ENCODE peak calls at places on chromosomes 2 and 18, in four cellular contexts. S is HL-60, V is K562, O is GM12878. F is an unnamed sample.

GRCh38 chr2:188787002-188787660 is 187.0 kb upstream of the COL3A1 start:
- DNase-seq in S (no peak), V (no peak), O (no peak), F (no peak)

GRCh38 chr18:79574938-79575525 is 104.6 kb upstream of the CTDP1 start:
- DNase-seq in S (peak; percentile 97), V (no peak), O (no peak), F (no peak)

GRCh38 chr18:13638684-13639083 is 87.7 kb downstream of the FAM210A start:
- DNase-seq in S (no peak), V (no peak), O (no peak), F (no peak)

GRCh38 chr2:200177971-200178911 is 128.3 kb upstream of the SPATS2L start:
- DNase-seq in S (no peak), V (no peak), O (no peak), F (no peak)

GRCh38 chr2:191927991-191928390 is 81.1 kb upstream of the CAVIN2 start:
- DNase-seq in S (no peak), V (no peak), O (no peak), F (no peak)

GRCh38 chr2:30148850-30149249 is 2.0 kb downstream of the YPEL5 start:
- DNase-seq in S (peak; percentile 15), V (no peak), O (no peak), F (no peak)

GRCh38 chr18:12630136-12630535 is 27.8 kb downstream of the SPIRE1 start:
- DNase-seq in S (no peak), V (no peak), O (no peak), F (no peak)

GRCh38 chr2:232973336-232973735 is 39.7 kb downstream of the NGEF start:
- DNase-seq in S (no peak), V (no peak), O (no peak), F (no peak)

GRCh38 chr2:113175736-113176695 is 2.2 kb downstream of the PSD4 start:
- DNase-seq in S (no peak), V (no peak), O (no peak), F (no peak)

GRCh38 chr18:21958707-21959457 is 210.5 kb upstream of the GATA6 start:
- DNase-seq in S (no peak), V (no peak), O (no peak), F (no peak)

DNA sequence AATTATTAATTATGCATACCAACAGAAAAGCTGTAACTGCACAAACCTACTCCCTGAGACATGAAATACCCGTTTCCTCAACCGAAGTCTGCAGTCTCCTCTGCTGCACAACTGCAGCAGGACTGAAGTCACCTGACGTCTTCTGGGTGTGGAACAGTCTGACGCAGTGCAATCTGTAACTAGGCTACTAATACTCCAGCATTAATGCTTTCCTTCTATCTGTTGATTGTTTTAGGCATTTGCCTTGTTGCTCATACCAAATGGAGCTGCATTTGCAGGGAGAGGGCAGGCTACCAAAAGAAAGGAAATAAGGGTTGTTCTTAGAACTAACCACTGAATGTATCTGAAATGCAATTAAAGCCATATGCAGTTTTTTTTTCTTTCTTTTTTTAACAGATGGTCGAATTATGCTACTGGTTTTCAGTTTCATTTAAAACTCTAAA is 40.1 kb downstream of the RTN4 start:
- DNase-seq in S (no peak), V (peak; percentile 30), O (peak; percentile 60), F (peak; percentile 17)
- TF ChIP-seq POLR2AphosphoS5 in S (no peak), V (no peak), O (peak; percentile 65), F (peak; percentile 47)

GRCh38 chr18:54647176-54647575 is 56.1 kb downstream of the DYNAP start:
- DNase-seq in S (no peak), V (peak; percentile 7), O (no peak), F (no peak)
- TF ChIP-seq SPI1 in S (no peak), V (no peak), O (no peak), F (no peak)

GRCh38 chr2:54228945-54229344 is 27.1 kb downstream of the TSPYL6 start:
- DNase-seq in S (no peak), V (no peak), O (no peak), F (no peak)
- TF ChIP-seq POLR2AphosphoS5 in S (no peak), V (no peak), O (no peak), F (no peak)

DNA sequence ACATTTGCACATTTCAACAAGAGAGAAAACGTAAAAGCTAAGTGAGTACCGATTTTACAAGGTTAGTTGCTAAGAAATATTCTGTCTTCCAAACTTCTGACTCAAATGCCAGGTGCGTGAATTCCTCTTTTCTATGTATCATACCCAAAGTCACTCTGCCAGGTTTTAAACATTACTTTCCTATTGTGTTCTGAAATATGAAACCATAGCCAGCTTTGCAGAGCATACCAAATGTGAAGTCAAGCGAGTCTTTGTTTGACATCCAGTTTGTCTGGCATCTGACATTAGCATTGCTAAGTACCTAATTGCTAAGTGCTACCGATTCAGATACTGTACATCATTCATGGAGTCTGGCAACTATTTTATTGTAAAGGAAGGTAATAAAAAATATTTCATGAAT is 321.9 kb upstream of the GALNT5 start:
- DNase-seq in S (no peak), V (no peak), O (no peak), F (no peak)
- TF ChIP-seq SPI1 in S (no peak), V (no peak), O (no peak), F (no peak)

DNA sequence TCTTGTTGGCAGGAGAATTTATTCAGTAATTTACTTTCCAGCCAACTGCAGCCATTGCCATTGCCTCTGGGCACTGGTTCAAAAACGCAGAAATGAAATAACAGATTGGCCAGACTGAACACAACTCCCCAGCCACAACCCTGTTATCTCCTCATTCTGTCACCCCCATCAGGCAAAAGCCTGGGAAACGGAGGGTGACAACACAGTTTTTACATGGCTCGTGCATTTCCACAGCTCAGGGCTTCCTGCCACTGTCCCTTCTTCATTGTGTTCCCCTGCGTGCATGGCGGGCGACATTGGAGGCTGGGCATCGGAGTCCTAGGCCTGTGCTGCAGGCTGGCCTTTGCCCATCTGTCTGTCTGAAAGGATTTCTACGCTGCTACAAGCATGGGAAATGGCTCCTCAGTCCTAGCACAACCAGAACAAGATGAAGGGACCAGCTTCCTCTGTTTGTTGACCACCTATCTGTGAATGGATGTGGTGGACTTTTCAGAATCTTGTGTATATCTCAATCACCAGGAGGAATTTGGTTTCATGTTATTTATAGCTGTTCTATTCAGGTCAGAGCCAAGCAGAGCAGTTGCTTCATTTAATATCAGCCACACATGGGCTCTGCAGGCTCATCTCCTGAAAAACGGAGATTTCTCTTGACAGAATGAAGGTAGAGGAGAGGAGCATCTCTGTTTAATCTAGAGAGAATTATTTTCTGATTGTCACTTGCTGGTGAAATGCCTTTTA is 107.0 kb downstream of the MGAT5 start:
- DNase-seq in S (no peak), V (no peak), O (no peak), F (no peak)
- TF ChIP-seq POLR2AphosphoS5 in S (no peak), V (no peak), O (no peak), F (no peak)

GRCh38 chr2:220892018-220892634 is 680.0 kb downstream of the EPHA4 start:
- DNase-seq in S (no peak), V (no peak), O (no peak), F (no peak)

GRCh38 chr2:220894069-220894468 is 678.0 kb downstream of the EPHA4 start:
- DNase-seq in S (no peak), V (no peak), O (no peak), F (no peak)

GRCh38 chr2:220887880-220888279 is 684.2 kb downstream of the EPHA4 start:
- DNase-seq in S (no peak), V (no peak), O (no peak), F (no peak)

GRCh38 chr2:220893411-220893810 is 678.7 kb downstream of the EPHA4 start:
- DNase-seq in S (no peak), V (no peak), O (no peak), F (no peak)

DNA sequence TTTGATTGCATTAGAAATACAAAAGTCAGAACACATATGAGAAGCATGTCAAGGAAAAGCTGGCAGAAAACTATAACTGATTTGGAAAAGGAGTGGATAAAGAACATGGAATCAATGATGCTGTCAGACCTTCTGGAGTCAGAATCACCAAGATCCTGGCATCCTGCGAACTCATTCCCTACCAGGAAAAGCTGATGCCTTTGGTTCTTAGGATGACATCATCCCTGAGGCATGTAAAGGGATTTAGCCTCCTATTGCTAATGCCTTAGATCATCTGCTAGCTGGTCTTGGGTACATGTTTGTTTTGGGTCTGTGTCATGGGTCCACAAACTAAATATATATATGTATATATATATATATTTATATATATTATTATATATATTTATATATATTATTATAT is 680.7 kb downstream of the EPHA4 start:
- DNase-seq in S (no peak), V (no peak), O (no peak), F (no peak)
- TF ChIP-seq SPI1 in S (no peak), V (no peak), O (no peak), F (no peak)

DNA sequence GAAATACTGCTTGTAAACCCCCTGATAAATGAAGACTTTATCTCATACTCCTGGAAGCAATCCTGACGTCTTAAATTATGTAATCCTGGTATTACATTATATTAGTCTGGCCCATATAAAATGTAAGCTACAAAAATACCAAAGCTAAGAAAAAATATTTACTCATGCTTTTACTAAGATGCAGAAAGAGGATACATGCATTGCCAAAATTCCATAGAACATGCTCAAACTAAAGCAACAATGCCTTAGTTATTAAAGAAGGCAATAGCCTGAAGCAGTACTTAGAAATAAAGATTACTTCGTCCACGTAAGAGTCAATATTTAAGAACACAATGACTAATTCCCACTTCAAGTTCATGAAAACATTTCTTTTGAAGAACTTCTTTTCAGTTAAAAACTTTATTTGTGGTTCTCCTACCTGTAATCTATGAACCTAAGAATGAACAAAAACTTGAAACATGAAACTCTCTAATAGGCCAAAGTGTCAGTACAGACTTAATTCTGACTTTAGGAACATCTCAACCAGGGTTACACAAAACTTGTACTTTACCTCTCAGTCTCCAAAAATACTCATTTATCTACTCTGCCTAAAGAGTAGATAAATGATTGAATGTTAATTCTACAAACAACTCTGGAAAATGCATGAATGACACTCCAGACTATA is 117.3 kb downstream of the THADA start:
- DNase-seq in S (no peak), V (no peak), O (no peak), F (no peak)
- TF ChIP-seq POLR2AphosphoS5 in S (no peak), V (no peak), O (no peak), F (no peak)

GRCh38 chr2:151251012-151251411 is 10.7 kb downstream of the RBM43 start:
- DNase-seq in S (no peak), V (no peak), O (no peak), F (no peak)
- TF ChIP-seq SPI1 in S (no peak), V (no peak), O (no peak), F (no peak)

GRCh38 chr2:150214626-150215025 is 272.8 kb downstream of the RND3 start:
- DNase-seq in S (no peak), V (no peak), O (no peak), F (no peak)
- TF ChIP-seq POLR2AphosphoS5 in S (no peak), V (no peak), O (no peak), F (no peak)